ENCODE peak calls at places on chromosomes 6 and 20, in six cellular contexts. C is HCT116, K is NT2/D1, Q is GM13976, J is lung microvascular endothelial cell, I is spleen. L is an unnamed sample.

GRCh38 chr6:104771258-104771832 is 88.4 kb downstream of the HACE1 start:
- DNase-seq in I (no peak), K (no peak), J (peak), C (no peak), Q (peak), L (no peak)

GRCh38 chr6:44009425-44010321 is 117.6 kb downstream of the MRPL14 start:
- DNase-seq in J (no peak), Q (no peak), K (no peak), I (no peak), C (no peak), L (no peak)

GRCh38 chr6:29845405-29846006 is 17.9 kb downstream of the HLA-G start:
- DNase-seq in K (no peak), C (peak), J (no peak), I (no peak), Q (no peak), L (peak)

GRCh38 chr20:23340524-23340923 is 10.1 kb upstream of the NXT1 start:
- DNase-seq in J (peak), I (no peak), Q (peak), C (peak), K (no peak), L (peak)

GRCh38 chr20:626579-626978 is 16.5 kb upstream of the TCF15 start:
- DNase-seq in K (no peak), C (no peak), I (no peak), J (no peak), Q (no peak), L (no peak)

GRCh38 chr6:158663465-158664167 is 13.8 kb downstream of the SYTL3 start:
- DNase-seq in J (no peak), C (no peak), K (no peak), Q (no peak), I (no peak), L (peak)

GRCh38 chr6:80106418-80107235 is at the start of gene BCKDHB:
- DNase-seq in K (peak), I (peak), Q (peak), C (peak), J (peak), L (peak)

GRCh38 chr20:38724603-38725457 is 544 bp downstream of the SLC32A1 start:
- DNase-seq in Q (peak), I (no peak), C (no peak), J (no peak), K (no peak), L (no peak)

GRCh38 chr20:1503564-1504227 is 12.5 kb upstream of the SIRPB2 start:
- DNase-seq in Q (peak), C (peak), K (peak), J (peak), I (peak), L (peak)

GRCh38 chr20:6746901-6747609 is 20.4 kb upstream of the BMP2 start:
- DNase-seq in K (no peak), C (no peak), J (peak), I (no peak), Q (no peak), L (no peak)

GRCh38 chr6:40720375-40720748 is 133.2 kb upstream of the LRFN2 start:
- DNase-seq in J (no peak), C (no peak), I (no peak), K (no peak), Q (no peak), L (no peak)

GRCh38 chr20:19786311-19786710 is 28.3 kb downstream of the RIN2 start:
- DNase-seq in Q (no peak), C (no peak), I (no peak), J (peak), K (no peak), L (peak)

GRCh38 chr6:21128601-21129000 is 464.9 kb upstream of the SOX4 start:
- DNase-seq in K (no peak), Q (no peak), C (no peak), J (no peak), I (no peak), L (no peak)

GRCh38 chr6:115067690-115068447 is 725.0 kb upstream of the HS3ST5 start:
- DNase-seq in I (no peak), J (no peak), C (no peak), Q (no peak), K (no peak), L (no peak)

GRCh38 chr6:165884813-165885765 is 222.0 kb upstream of the PDE10A start:
- DNase-seq in J (peak), K (peak), C (peak), I (peak), Q (peak), L (peak)

GRCh38 chr20:17895641-17896246 is 72.8 kb downstream of the SNX5 start:
- DNase-seq in K (no peak), C (no peak), Q (peak), J (peak), I (peak), L (no peak)

GRCh38 chr20:17844549-17845298 is 123.9 kb downstream of the SNX5 start:
- DNase-seq in I (no peak), C (no peak), J (no peak), K (no peak), Q (no peak), L (no peak)

GRCh38 chr20:8744228-8744844 is 324.6 kb upstream of the PLCB4 start:
- DNase-seq in C (no peak), J (no peak), K (no peak), I (no peak), Q (no peak), L (no peak)

GRCh38 chr20:49372095-49372734 is 94.4 kb upstream of the ZNFX1 start:
- DNase-seq in C (no peak), Q (no peak), I (no peak), J (no peak), K (no peak), L (no peak)

GRCh38 chr6:105301072-105301503 is 101.8 kb downstream of the PREP start:
- DNase-seq in I (no peak), Q (no peak), C (no peak), K (no peak), J (no peak), L (no peak)

GRCh38 chr6:54632984-54633565 is 213.5 kb upstream of the FAM83B start:
- DNase-seq in K (no peak), I (no peak), Q (no peak), C (no peak), J (no peak), L (no peak)